ENCODE peak calls at places on chromosomes 4 and X, in four cellular contexts. One of them, this sample, is unnamed. For H3K4me1, the result is how much of the 10 kb centered on the place peaks cover.

GRCh38 chr4:148643851-148644250 is 201.6 kb upstream of the NR3C2 start:
- DNase-seq in transverse colon: no peak
- DNase-seq in ovary: no peak
- DNase-seq in HCT116: no peak
- DNase-seq in this sample: no peak

GRCh38 chr4:41363384-41363981 is 106.8 kb downstream of the UCHL1 start:
- DNase-seq in transverse colon: no peak
- DNase-seq in ovary: no peak
- DNase-seq in HCT116: no peak
- DNase-seq in this sample: peak

GRCh38 chrX:13985697-13986435 is 43.8 kb downstream of the GEMIN8 start:
- DNase-seq in transverse colon: no peak
- DNase-seq in ovary: no peak
- DNase-seq in HCT116: no peak
- DNase-seq in this sample: no peak

GRCh38 chr4:84258905-84259830 is 239.9 kb downstream of the NKX6-1 start:
- DNase-seq in transverse colon: no peak
- DNase-seq in ovary: no peak
- DNase-seq in HCT116: peak
- DNase-seq in this sample: no peak

GRCh38 chrX:67543818-67544217 is at the start of gene AR:
- DNase-seq in transverse colon: peak
- DNase-seq in ovary: peak
- DNase-seq in HCT116: no peak
- DNase-seq in this sample: peak

GRCh38 chr4:183867247-183867646 is 37.9 kb upstream of the STOX2 start:
- DNase-seq in transverse colon: no peak
- DNase-seq in ovary: no peak
- DNase-seq in HCT116: no peak
- DNase-seq in this sample: no peak

GRCh38 chr4:6076391-6076790 is 58.2 kb upstream of the C4orf50 start:
- DNase-seq in transverse colon: no peak
- DNase-seq in ovary: no peak
- DNase-seq in HCT116: no peak
- DNase-seq in this sample: no peak

GRCh38 chrX:84168574-84168973 is 19.4 kb downstream of the RPS6KA6 start:
- DNase-seq in transverse colon: no peak
- DNase-seq in ovary: no peak
- DNase-seq in HCT116: no peak
- DNase-seq in this sample: no peak

GRCh38 chr4:146134761-146135160 is 40.8 kb upstream of the LSM6 start:
- DNase-seq in transverse colon: peak
- DNase-seq in ovary: no peak
- DNase-seq in HCT116: no peak
- DNase-seq in this sample: no peak

GRCh38 chr4:22679518-22679897 is 13.2 kb upstream of the GBA3 start:
- DNase-seq in transverse colon: no peak
- DNase-seq in ovary: no peak
- DNase-seq in HCT116: no peak
- DNase-seq in this sample: no peak

GRCh38 chrX:131762802-131763234 is 218.9 kb downstream of the OR13H1 start:
- DNase-seq in transverse colon: peak
- DNase-seq in ovary: peak
- DNase-seq in HCT116: no peak
- DNase-seq in this sample: peak

GRCh38 chr4:41413670-41414069 is 124.3 kb upstream of the LIMCH1 start:
- DNase-seq in transverse colon: no peak
- DNase-seq in ovary: no peak
- DNase-seq in HCT116: no peak
- DNase-seq in this sample: no peak

GRCh38 chr4:186904104-186904503 is 180.4 kb upstream of the FAT1 start:
- DNase-seq in transverse colon: no peak
- DNase-seq in ovary: no peak
- DNase-seq in HCT116: no peak
- DNase-seq in this sample: no peak

GRCh38 chrX:11190745-11191510 is 79.8 kb downstream of the HCCS start:
- DNase-seq in transverse colon: peak
- DNase-seq in ovary: no peak
- DNase-seq in HCT116: no peak
- DNase-seq in this sample: no peak

GRCh38 chr4:52234539-52235174 is 183.6 kb downstream of the SPATA18 start:
- DNase-seq in transverse colon: no peak
- DNase-seq in ovary: peak
- DNase-seq in HCT116: peak
- DNase-seq in this sample: no peak

GRCh38 chr4:42488554-42488953 is 91.3 kb downstream of the SHISA3 start:
- DNase-seq in transverse colon: no peak
- DNase-seq in ovary: no peak
- DNase-seq in HCT116: no peak
- DNase-seq in this sample: no peak

GRCh38 chr4:134470544-134470943 is 269.0 kb upstream of the PABPC4L start:
- DNase-seq in transverse colon: peak
- DNase-seq in ovary: no peak
- DNase-seq in HCT116: no peak
- DNase-seq in this sample: peak

GRCh38 chr4:19408488-19408887 is 843.2 kb upstream of the SLIT2 start:
- DNase-seq in transverse colon: no peak
- DNase-seq in ovary: no peak
- DNase-seq in HCT116: no peak
- DNase-seq in this sample: no peak

GRCh38 chr4:41932988-41933387 is 2.2 kb upstream of the TMEM33 start:
- DNase-seq in transverse colon: no peak
- DNase-seq in ovary: no peak
- DNase-seq in HCT116: no peak
- DNase-seq in this sample: no peak

GRCh38 chrX:16160729-16161128 is 6.6 kb upstream of the MAGEB17 start:
- DNase-seq in transverse colon: no peak
- DNase-seq in ovary: no peak
- DNase-seq in HCT116: peak
- DNase-seq in this sample: no peak

GRCh38 chr4:5707366-5708133 is 809 bp downstream of the EVC2 start:
- DNase-seq in transverse colon: no peak
- DNase-seq in ovary: no peak
- DNase-seq in HCT116: no peak
- DNase-seq in this sample: no peak

GRCh38 chrX:2176733-2177132 is 324.0 kb downstream of the DHRSX start:
- DNase-seq in transverse colon: no peak
- DNase-seq in ovary: no peak
- DNase-seq in HCT116: no peak
- DNase-seq in this sample: no peak

GRCh38 chr4:140134780-140135179 is 19.2 kb downstream of the MAML3 start:
- DNase-seq in transverse colon: no peak
- DNase-seq in ovary: no peak
- DNase-seq in HCT116: no peak
- DNase-seq in this sample: no peak

GRCh38 chr4:55784747-55785146 is 34.8 kb upstream of the EXOC1L start:
- DNase-seq in transverse colon: no peak
- DNase-seq in ovary: no peak
- DNase-seq in HCT116: no peak
- DNase-seq in this sample: no peak

GRCh38 chr4:929096-929765 is 2.9 kb downstream of the GAK start:
- DNase-seq in transverse colon: no peak
- DNase-seq in ovary: peak
- DNase-seq in HCT116: no peak
- DNase-seq in this sample: no peak

GRCh38 chr4:925171-925570 is 6.9 kb downstream of the GAK start:
- DNase-seq in transverse colon: no peak
- DNase-seq in ovary: peak
- DNase-seq in HCT116: no peak
- DNase-seq in this sample: peak

GRCh38 chr4:925771-926500 is 6.2 kb downstream of the GAK start:
- DNase-seq in transverse colon: no peak
- DNase-seq in ovary: peak
- DNase-seq in HCT116: no peak
- DNase-seq in this sample: peak

GRCh38 chr4:924107-925096 is 7.7 kb downstream of the GAK start:
- DNase-seq in transverse colon: peak
- DNase-seq in ovary: peak
- DNase-seq in HCT116: no peak
- DNase-seq in this sample: peak

DNA sequence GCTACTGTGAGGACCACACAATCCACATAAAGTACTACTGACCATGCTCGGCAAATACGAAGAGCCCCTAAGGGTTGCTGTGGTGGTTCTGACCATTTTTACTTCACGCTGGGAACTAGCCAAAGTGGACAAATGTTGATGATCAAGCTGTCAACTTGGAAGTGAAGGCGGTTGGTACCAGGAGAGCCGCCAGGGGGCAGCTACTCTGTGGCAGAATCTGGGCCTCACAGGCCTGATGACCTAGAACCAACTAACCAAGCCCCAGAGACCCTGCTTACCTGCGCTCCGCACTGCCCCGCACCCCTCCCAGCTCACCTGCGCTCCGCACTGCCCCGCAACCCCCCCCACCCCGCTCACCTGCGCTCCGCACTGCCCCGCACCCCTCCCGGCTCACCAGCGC is 5.6 kb downstream of the GAK start:
- DNase-seq in transverse colon: peak
- DNase-seq in ovary: no peak
- DNase-seq in HCT116: no peak
- DNase-seq in this sample: peak
- H3K4me1 ChIP-seq in transverse colon: half or more
- H3K4me1 ChIP-seq in ovary: under half
- H3K4me1 ChIP-seq in HCT116: under half
- H3K4me1 ChIP-seq in this sample: under half

DNA sequence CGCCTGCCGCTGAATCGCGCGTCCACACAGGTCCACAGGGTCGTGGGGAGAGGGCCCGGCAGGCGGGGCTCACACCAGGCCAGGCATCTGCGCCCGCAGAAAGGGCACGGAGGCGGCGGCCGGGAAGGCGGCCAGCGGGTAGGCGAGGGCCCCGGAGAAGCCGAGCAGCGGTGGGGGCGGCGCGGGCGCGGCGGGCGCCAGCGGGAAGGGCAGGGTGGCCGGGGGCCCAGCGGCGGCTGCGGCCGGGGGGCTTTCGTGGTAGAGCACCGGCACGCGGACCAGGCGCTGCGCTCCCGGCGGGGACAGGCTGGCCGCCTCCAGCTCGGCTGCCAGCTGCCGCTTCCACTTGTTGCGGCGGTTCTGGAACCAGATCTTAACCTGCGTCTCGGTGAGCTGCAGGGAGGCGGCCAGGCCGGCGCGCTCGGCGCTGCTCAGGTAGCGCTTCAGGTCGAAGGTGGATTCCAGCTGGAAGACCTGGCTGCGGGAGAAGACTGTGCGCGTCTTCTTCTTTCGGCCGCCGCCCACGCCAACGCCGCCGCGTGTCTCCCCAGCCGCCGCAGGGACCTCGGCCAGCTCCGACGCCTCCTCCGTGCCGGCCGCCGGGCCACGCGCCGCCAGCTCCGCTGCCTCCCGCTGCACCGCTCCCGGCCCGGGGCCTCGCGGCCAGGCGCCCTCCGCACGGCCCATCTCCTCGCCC is 3.9 kb downstream of the HMX1 start:
- DNase-seq in transverse colon: no peak
- DNase-seq in ovary: no peak
- DNase-seq in HCT116: no peak
- DNase-seq in this sample: no peak
- TF ChIP-seq POLR2A in transverse colon: no peak
- TF ChIP-seq POLR2A in ovary: no peak
- TF ChIP-seq POLR2A in HCT116: no peak
- TF ChIP-seq POLR2A in this sample: no peak

GRCh38 chr4:89641367-89641687 is 195.6 kb downstream of the SNCA start:
- DNase-seq in transverse colon: no peak
- DNase-seq in ovary: no peak
- DNase-seq in HCT116: no peak
- DNase-seq in this sample: no peak
- H3K4me3 ChIP-seq in transverse colon: no peak
- H3K4me3 ChIP-seq in ovary: no peak
- H3K4me3 ChIP-seq in HCT116: peak
- H3K4me3 ChIP-seq in this sample: no peak

GRCh38 chrX:40144576-40144975 is 46.8 kb upstream of the BCOR start:
- DNase-seq in transverse colon: no peak
- DNase-seq in ovary: no peak
- DNase-seq in HCT116: no peak
- DNase-seq in this sample: no peak
- H3K4me1 ChIP-seq in transverse colon: under half
- H3K4me1 ChIP-seq in ovary: under half
- H3K4me1 ChIP-seq in HCT116: half or more
- H3K4me1 ChIP-seq in this sample: under half

GRCh38 chrX:47190445-47191269 is 3.0 kb upstream of the UBA1 start:
- DNase-seq in transverse colon: peak
- DNase-seq in ovary: peak
- DNase-seq in HCT116: peak
- DNase-seq in this sample: peak
- TF ChIP-seq POLR2A in transverse colon: peak
- TF ChIP-seq POLR2A in ovary: no peak
- TF ChIP-seq POLR2A in HCT116: peak
- TF ChIP-seq POLR2A in this sample: no peak

This sample was measured in upper lobe of left lung.